ENCODE peak calls at places on chromosome X, in six cellular contexts. One of them, this sample, is unnamed.

GRCh38 chrX:43631841-43632240 is 24.3 kb upstream of the MAOA start:
- DNase-seq in spleen: no peak
- DNase-seq in hepatocyte: no peak
- DNase-seq in body of pancreas: no peak
- DNase-seq in IMR-90: no peak
- DNase-seq in PC-9: no peak
- DNase-seq in this sample: no peak

GRCh38 chrX:32599156-32599555 is 612.2 kb downstream of the DMD start:
- DNase-seq in hepatocyte: no peak
- DNase-seq in IMR-90: no peak
- DNase-seq in spleen: no peak
- DNase-seq in body of pancreas: no peak
- DNase-seq in PC-9: no peak
- DNase-seq in this sample: no peak

GRCh38 chrX:118026631-118027030 is 90.0 kb downstream of the KLHL13 start:
- DNase-seq in IMR-90: peak
- DNase-seq in body of pancreas: no peak
- DNase-seq in spleen: no peak
- DNase-seq in PC-9: no peak
- DNase-seq in hepatocyte: no peak
- DNase-seq in this sample: no peak

GRCh38 chrX:39777623-39778025 is 320.1 kb downstream of the BCOR start:
- DNase-seq in hepatocyte: no peak
- DNase-seq in spleen: no peak
- DNase-seq in body of pancreas: no peak
- DNase-seq in IMR-90: no peak
- DNase-seq in PC-9: no peak
- DNase-seq in this sample: no peak

GRCh38 chrX:7028246-7028645 is 119.3 kb upstream of the STS start:
- DNase-seq in hepatocyte: no peak
- DNase-seq in spleen: no peak
- DNase-seq in body of pancreas: no peak
- DNase-seq in IMR-90: peak
- DNase-seq in PC-9: no peak
- DNase-seq in this sample: no peak

GRCh38 chrX:53713987-53714579 is 27.6 kb upstream of the HUWE1 start:
- DNase-seq in body of pancreas: no peak
- DNase-seq in IMR-90: peak
- DNase-seq in PC-9: no peak
- DNase-seq in spleen: no peak
- DNase-seq in hepatocyte: no peak
- DNase-seq in this sample: peak

GRCh38 chrX:129654652-129655546 is at the start of gene APLN:
- DNase-seq in IMR-90: peak
- DNase-seq in PC-9: no peak
- DNase-seq in spleen: no peak
- DNase-seq in hepatocyte: peak
- DNase-seq in body of pancreas: peak
- DNase-seq in this sample: no peak

GRCh38 chrX:49171752-49172279 is at the start of gene PLP2:
- DNase-seq in body of pancreas: peak
- DNase-seq in spleen: peak
- DNase-seq in hepatocyte: peak
- DNase-seq in PC-9: peak
- DNase-seq in IMR-90: peak
- DNase-seq in this sample: peak

GRCh38 chrX:152819271-152819670 is 11.3 kb downstream of the CETN2 start:
- DNase-seq in IMR-90: peak
- DNase-seq in spleen: no peak
- DNase-seq in PC-9: no peak
- DNase-seq in body of pancreas: no peak
- DNase-seq in hepatocyte: no peak
- DNase-seq in this sample: no peak

GRCh38 chrX:119654112-119654531 is 38.8 kb downstream of the SEPTIN6 start:
- DNase-seq in spleen: no peak
- DNase-seq in hepatocyte: peak
- DNase-seq in body of pancreas: peak
- DNase-seq in IMR-90: peak
- DNase-seq in PC-9: no peak
- DNase-seq in this sample: no peak

GRCh38 chrX:118432799-118433198 is 62.8 kb upstream of the DOCK11 start:
- DNase-seq in IMR-90: no peak
- DNase-seq in hepatocyte: no peak
- DNase-seq in body of pancreas: no peak
- DNase-seq in PC-9: no peak
- DNase-seq in spleen: no peak
- DNase-seq in this sample: no peak

GRCh38 chrX:21885568-21885967 is 29.8 kb downstream of the YY2 start:
- DNase-seq in hepatocyte: no peak
- DNase-seq in spleen: no peak
- DNase-seq in PC-9: no peak
- DNase-seq in body of pancreas: no peak
- DNase-seq in IMR-90: peak
- DNase-seq in this sample: no peak

GRCh38 chrX:13270360-13270759 is 49.5 kb downstream of the ATXN3L start:
- DNase-seq in spleen: no peak
- DNase-seq in hepatocyte: no peak
- DNase-seq in IMR-90: no peak
- DNase-seq in PC-9: peak
- DNase-seq in body of pancreas: no peak
- DNase-seq in this sample: no peak

GRCh38 chrX:153633607-153634180 is 13.3 kb upstream of the DUSP9 start:
- DNase-seq in spleen: peak
- DNase-seq in hepatocyte: no peak
- DNase-seq in body of pancreas: no peak
- DNase-seq in PC-9: no peak
- DNase-seq in IMR-90: no peak
- DNase-seq in this sample: no peak

DNA sequence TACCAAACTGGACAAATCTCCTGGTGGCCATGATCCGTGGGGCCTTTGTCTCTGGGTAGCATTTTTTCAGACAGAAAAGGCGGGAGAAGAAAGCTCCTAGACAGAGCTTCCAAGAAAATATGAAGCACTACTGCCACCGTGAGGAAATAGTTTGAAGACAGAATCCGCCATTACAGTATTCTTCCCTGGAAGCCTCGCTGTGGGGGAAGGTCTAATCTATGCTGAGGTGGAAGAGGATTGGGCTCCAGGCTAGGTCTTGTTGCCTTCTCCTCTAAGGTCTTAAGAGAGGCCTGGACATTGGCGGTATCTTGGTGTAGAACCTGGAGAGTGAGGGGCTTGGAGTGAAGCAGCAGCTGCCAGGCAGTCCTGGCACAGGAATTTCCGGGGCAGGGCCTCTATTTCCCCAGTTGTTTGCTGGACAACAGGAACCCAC is 218.9 kb downstream of the OR13H1 start:
- DNase-seq in hepatocyte: no peak
- DNase-seq in body of pancreas: no peak
- DNase-seq in IMR-90: peak
- DNase-seq in PC-9: no peak
- DNase-seq in spleen: no peak
- DNase-seq in this sample: peak
- TF ChIP-seq CTCF in hepatocyte: no peak
- TF ChIP-seq CTCF in body of pancreas: no peak
- TF ChIP-seq CTCF in IMR-90: peak
- TF ChIP-seq CTCF in PC-9: no peak
- TF ChIP-seq CTCF in spleen: no peak
- TF ChIP-seq CTCF in this sample: peak

GRCh38 chrX:17377047-17377692 is 2.2 kb downstream of the NHS start:
- DNase-seq in hepatocyte: peak
- DNase-seq in IMR-90: peak
- DNase-seq in PC-9: peak
- DNase-seq in spleen: no peak
- DNase-seq in body of pancreas: peak
- DNase-seq in this sample: no peak

GRCh38 chrX:17376381-17377046 is 1.5 kb downstream of the NHS start:
- DNase-seq in IMR-90: no peak
- DNase-seq in body of pancreas: no peak
- DNase-seq in spleen: peak
- DNase-seq in hepatocyte: peak
- DNase-seq in PC-9: peak
- DNase-seq in this sample: peak

GRCh38 chrX:17375631-17376380 is 806 bp downstream of the NHS start:
- DNase-seq in PC-9: no peak
- DNase-seq in body of pancreas: peak
- DNase-seq in spleen: peak
- DNase-seq in hepatocyte: peak
- DNase-seq in IMR-90: peak
- DNase-seq in this sample: peak

GRCh38 chrX:17380221-17380620 is 5.2 kb downstream of the NHS start:
- DNase-seq in body of pancreas: no peak
- DNase-seq in spleen: no peak
- DNase-seq in IMR-90: no peak
- DNase-seq in PC-9: no peak
- DNase-seq in hepatocyte: no peak
- DNase-seq in this sample: no peak

DNA sequence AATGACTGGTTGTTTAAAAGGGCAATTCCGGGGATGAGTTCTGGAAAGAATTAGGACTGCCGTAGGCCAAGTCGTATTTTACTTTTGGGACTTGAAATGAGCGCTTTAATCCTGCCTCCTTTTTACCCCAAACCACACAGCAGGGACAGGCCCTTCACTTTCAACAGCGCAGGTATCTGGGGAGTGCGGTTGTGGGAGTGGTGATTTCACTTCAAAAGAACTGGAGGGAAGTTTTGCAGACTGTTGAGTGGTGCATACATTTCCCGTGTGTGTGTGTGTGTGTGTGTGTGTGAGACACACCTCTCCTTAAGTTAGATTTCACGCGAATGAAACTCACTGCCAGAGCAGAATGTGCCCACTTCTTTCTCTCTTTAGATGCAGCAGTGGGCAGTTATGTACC is 2.8 kb downstream of the NHS start:
- DNase-seq in body of pancreas: no peak
- DNase-seq in hepatocyte: no peak
- DNase-seq in spleen: no peak
- DNase-seq in IMR-90: no peak
- DNase-seq in PC-9: no peak
- DNase-seq in this sample: no peak
- TF ChIP-seq CTCF in body of pancreas: no peak
- TF ChIP-seq CTCF in hepatocyte: no peak
- TF ChIP-seq CTCF in spleen: no peak
- TF ChIP-seq CTCF in IMR-90: no peak
- TF ChIP-seq CTCF in PC-9: no peak
- TF ChIP-seq CTCF in this sample: no peak

GRCh38 chrX:149871940-149872339 is 9.0 kb upstream of the MAGEA8 start:
- DNase-seq in IMR-90: no peak
- DNase-seq in PC-9: peak
- DNase-seq in spleen: peak
- DNase-seq in hepatocyte: peak
- DNase-seq in body of pancreas: peak
- DNase-seq in this sample: peak
- TF ChIP-seq CTCF in IMR-90: peak
- TF ChIP-seq CTCF in PC-9: peak
- TF ChIP-seq CTCF in spleen: peak
- TF ChIP-seq CTCF in hepatocyte: peak
- TF ChIP-seq CTCF in body of pancreas: no peak
- TF ChIP-seq CTCF in this sample: peak

GRCh38 chrX:9880237-9880636 is 86.9 kb upstream of the CLDN34 start:
- DNase-seq in IMR-90: no peak
- DNase-seq in hepatocyte: no peak
- DNase-seq in body of pancreas: no peak
- DNase-seq in spleen: no peak
- DNase-seq in PC-9: no peak
- DNase-seq in this sample: no peak

GRCh38 chrX:9885150-9885549 is 82.0 kb upstream of the CLDN34 start:
- DNase-seq in IMR-90: peak
- DNase-seq in hepatocyte: peak
- DNase-seq in spleen: peak
- DNase-seq in PC-9: no peak
- DNase-seq in body of pancreas: peak
- DNase-seq in this sample: peak

GRCh38 chrX:9884031-9884779 is 83.0 kb upstream of the CLDN34 start:
- DNase-seq in PC-9: no peak
- DNase-seq in hepatocyte: no peak
- DNase-seq in spleen: no peak
- DNase-seq in body of pancreas: no peak
- DNase-seq in IMR-90: no peak
- DNase-seq in this sample: no peak

GRCh38 chrX:9880912-9881311 is 86.2 kb upstream of the CLDN34 start:
- DNase-seq in body of pancreas: no peak
- DNase-seq in spleen: no peak
- DNase-seq in PC-9: no peak
- DNase-seq in hepatocyte: no peak
- DNase-seq in IMR-90: no peak
- DNase-seq in this sample: no peak

GRCh38 chrX:9882669-9883446 is 84.3 kb upstream of the CLDN34 start:
- DNase-seq in IMR-90: peak
- DNase-seq in body of pancreas: no peak
- DNase-seq in PC-9: no peak
- DNase-seq in spleen: no peak
- DNase-seq in hepatocyte: peak
- DNase-seq in this sample: no peak
- TF ChIP-seq CTCF in IMR-90: peak
- TF ChIP-seq CTCF in body of pancreas: no peak
- TF ChIP-seq CTCF in PC-9: no peak
- TF ChIP-seq CTCF in spleen: no peak
- TF ChIP-seq CTCF in hepatocyte: peak
- TF ChIP-seq CTCF in this sample: no peak

DNA sequence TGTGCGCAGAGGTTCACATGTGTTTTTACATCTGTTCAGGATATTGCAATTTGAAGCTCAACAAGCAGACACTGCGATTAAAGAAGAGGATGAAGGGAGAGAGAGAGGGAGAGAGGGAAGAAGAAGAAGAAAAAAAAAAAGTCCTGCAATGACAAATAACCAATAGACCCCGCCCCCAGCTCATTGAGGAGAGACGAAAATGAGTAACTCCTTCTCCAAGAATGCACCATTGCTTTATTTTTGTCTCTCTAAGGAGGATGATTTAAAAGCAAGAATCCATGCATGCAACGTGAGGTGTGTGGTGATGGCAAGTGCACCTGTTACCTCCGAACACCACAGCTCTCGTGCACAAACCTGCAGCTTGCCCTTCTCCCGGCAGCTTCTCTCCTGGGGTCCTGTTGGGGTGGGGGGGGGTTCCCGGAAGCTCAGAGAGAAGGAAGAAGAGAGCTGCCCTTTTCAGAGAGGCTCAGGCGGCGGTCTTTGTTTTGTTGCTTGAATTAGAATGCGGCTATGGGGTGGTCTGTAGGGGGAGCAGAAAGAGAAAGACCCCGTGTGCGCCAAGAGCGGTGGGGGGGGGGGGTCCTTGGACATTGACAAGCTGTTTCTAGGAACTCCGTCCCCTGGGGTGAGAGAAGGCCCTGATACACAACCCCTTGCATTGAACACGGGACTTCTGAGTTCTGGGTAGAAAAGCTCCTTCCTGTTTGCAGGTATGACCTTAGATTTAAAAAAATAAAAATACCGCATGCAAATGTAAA is 100.7 kb downstream of the CRLF2 start:
- DNase-seq in spleen: peak
- DNase-seq in body of pancreas: no peak
- DNase-seq in PC-9: no peak
- DNase-seq in hepatocyte: no peak
- DNase-seq in IMR-90: no peak
- DNase-seq in this sample: no peak
- TF ChIP-seq CTCF in spleen: no peak
- TF ChIP-seq CTCF in body of pancreas: no peak
- TF ChIP-seq CTCF in PC-9: no peak
- TF ChIP-seq CTCF in hepatocyte: no peak
- TF ChIP-seq CTCF in IMR-90: no peak
- TF ChIP-seq CTCF in this sample: no peak

GRCh38 chrX:57752866-57753265 is 72.8 kb upstream of the NLRP2B start:
- DNase-seq in IMR-90: no peak
- DNase-seq in body of pancreas: no peak
- DNase-seq in spleen: no peak
- DNase-seq in PC-9: no peak
- DNase-seq in hepatocyte: no peak
- DNase-seq in this sample: no peak
- TF ChIP-seq CTCF in IMR-90: no peak
- TF ChIP-seq CTCF in body of pancreas: no peak
- TF ChIP-seq CTCF in spleen: no peak
- TF ChIP-seq CTCF in PC-9: peak
- TF ChIP-seq CTCF in hepatocyte: no peak
- TF ChIP-seq CTCF in this sample: no peak

GRCh38 chrX:71913156-71913950 is 2.7 kb downstream of the NHSL2 start:
- DNase-seq in body of pancreas: no peak
- DNase-seq in spleen: no peak
- DNase-seq in PC-9: no peak
- DNase-seq in IMR-90: no peak
- DNase-seq in hepatocyte: no peak
- DNase-seq in this sample: no peak
- TF ChIP-seq CTCF in body of pancreas: no peak
- TF ChIP-seq CTCF in spleen: no peak
- TF ChIP-seq CTCF in PC-9: no peak
- TF ChIP-seq CTCF in IMR-90: no peak
- TF ChIP-seq CTCF in hepatocyte: no peak
- TF ChIP-seq CTCF in this sample: no peak